ENCODE peak calls at places on chromosomes 4 and X, in four cellular contexts. One of them, this sample, is unnamed.

GRCh38 chr4:147110968-147111367 is 165.3 kb upstream of the TTC29 start:
- DNase-seq in lower leg skin: no peak
- DNase-seq in H9: no peak
- DNase-seq in neural crest cell: no peak
- DNase-seq in this sample: no peak

GRCh38 chr4:76091052-76091451 is 16.5 kb downstream of the ART3 start:
- DNase-seq in lower leg skin: no peak
- DNase-seq in H9: no peak
- DNase-seq in neural crest cell: no peak
- DNase-seq in this sample: no peak

GRCh38 chrX:44975666-44976263 is 102.8 kb downstream of the KDM6A start:
- DNase-seq in lower leg skin: no peak
- DNase-seq in H9: no peak
- DNase-seq in neural crest cell: no peak
- DNase-seq in this sample: no peak

GRCh38 chrX:85004255-85004654 is 578 bp downstream of the APOOL start:
- DNase-seq in lower leg skin: no peak
- DNase-seq in H9: no peak
- DNase-seq in neural crest cell: no peak
- DNase-seq in this sample: no peak

GRCh38 chr4:120071192-120071795 is 4.6 kb upstream of the MAD2L1 start:
- DNase-seq in lower leg skin: no peak
- DNase-seq in H9: no peak
- DNase-seq in neural crest cell: peak; percentile 32
- DNase-seq in this sample: peak; percentile 32

GRCh38 chr4:106763044-106763443 is 273.1 kb downstream of the DKK2 start:
- DNase-seq in lower leg skin: no peak
- DNase-seq in H9: peak; percentile 22
- DNase-seq in neural crest cell: no peak
- DNase-seq in this sample: no peak

GRCh38 chrX:57156397-57157049 is 19.3 kb upstream of the SPIN2A start:
- DNase-seq in lower leg skin: no peak
- DNase-seq in H9: peak; percentile 42
- DNase-seq in neural crest cell: no peak
- DNase-seq in this sample: no peak

GRCh38 chr4:31052519-31052918 is 332.4 kb downstream of the PCDH7 start:
- DNase-seq in lower leg skin: no peak
- DNase-seq in H9: no peak
- DNase-seq in neural crest cell: no peak
- DNase-seq in this sample: no peak

GRCh38 chrX:150406559-150406958 is 43.4 kb downstream of the MAMLD1 start:
- DNase-seq in lower leg skin: no peak
- DNase-seq in H9: no peak
- DNase-seq in neural crest cell: no peak
- DNase-seq in this sample: no peak

GRCh38 chr4:2261110-2261852 is 628 bp downstream of the MXD4 start:
- DNase-seq in lower leg skin: no peak
- DNase-seq in H9: no peak
- DNase-seq in neural crest cell: peak; percentile 40
- DNase-seq in this sample: peak; percentile 86

GRCh38 chr4:3860913-3861636 is 94.9 kb downstream of the ADRA2C start:
- DNase-seq in lower leg skin: no peak
- DNase-seq in H9: no peak
- DNase-seq in neural crest cell: no peak
- DNase-seq in this sample: no peak

GRCh38 chr4:3858046-3858730 is 92.0 kb downstream of the ADRA2C start:
- DNase-seq in lower leg skin: no peak
- DNase-seq in H9: peak; percentile 71
- DNase-seq in neural crest cell: no peak
- DNase-seq in this sample: no peak

GRCh38 chr4:3858765-3859388 is 92.7 kb downstream of the ADRA2C start:
- DNase-seq in lower leg skin: no peak
- DNase-seq in H9: no peak
- DNase-seq in neural crest cell: no peak
- DNase-seq in this sample: no peak

GRCh38 chr4:3860061-3860912 is 94.1 kb downstream of the ADRA2C start:
- DNase-seq in lower leg skin: no peak
- DNase-seq in H9: no peak
- DNase-seq in neural crest cell: no peak
- DNase-seq in this sample: no peak

GRCh38 chr4:3859571-3859970 is 93.4 kb downstream of the ADRA2C start:
- DNase-seq in lower leg skin: no peak
- DNase-seq in H9: no peak
- DNase-seq in neural crest cell: no peak
- DNase-seq in this sample: no peak
- TF ChIP-seq CTCF in lower leg skin: no peak
- TF ChIP-seq CTCF in H9: no peak
- TF ChIP-seq CTCF in neural crest cell: no peak
- TF ChIP-seq CTCF in this sample: no peak

DNA sequence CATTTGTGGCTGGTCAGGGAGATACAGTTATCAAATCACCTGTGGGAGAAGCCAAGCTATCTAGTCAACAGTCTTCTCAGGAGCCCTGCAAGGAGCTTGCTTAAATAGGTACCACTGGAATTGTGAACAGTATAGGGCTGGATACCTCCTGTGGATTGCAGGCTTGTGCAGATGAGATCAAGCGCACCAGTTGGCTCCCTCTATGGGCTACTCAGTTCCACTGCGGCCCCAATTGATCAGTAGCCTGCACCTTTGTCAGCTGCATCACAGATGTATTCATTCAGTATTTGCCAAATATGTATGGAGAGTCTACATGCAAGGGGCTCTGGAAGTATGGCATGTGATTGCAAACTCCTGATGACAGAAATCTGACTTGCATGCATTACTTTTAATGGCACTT is 28.6 kb downstream of the TEX13A start:
- DNase-seq in lower leg skin: no peak
- DNase-seq in H9: peak; percentile 55
- DNase-seq in neural crest cell: no peak
- DNase-seq in this sample: no peak
- TF ChIP-seq CTCF in lower leg skin: no peak
- TF ChIP-seq CTCF in H9: peak; percentile 64
- TF ChIP-seq CTCF in neural crest cell: peak; percentile 61
- TF ChIP-seq CTCF in this sample: no peak

GRCh38 chr4:137955615-137956014 is 286.5 kb downstream of the SLC7A11 start:
- DNase-seq in lower leg skin: no peak
- DNase-seq in H9: no peak
- DNase-seq in neural crest cell: no peak
- DNase-seq in this sample: no peak
- TF ChIP-seq CTCF in lower leg skin: no peak
- TF ChIP-seq CTCF in H9: no peak
- TF ChIP-seq CTCF in neural crest cell: no peak
- TF ChIP-seq CTCF in this sample: no peak

GRCh38 chrX:112043997-112044396 is 38.6 kb downstream of the TRPC5 start:
- DNase-seq in lower leg skin: no peak
- DNase-seq in H9: no peak
- DNase-seq in neural crest cell: no peak
- DNase-seq in this sample: no peak
- TF ChIP-seq CTCF in lower leg skin: no peak
- TF ChIP-seq CTCF in H9: peak; percentile 87
- TF ChIP-seq CTCF in neural crest cell: peak; percentile 74
- TF ChIP-seq CTCF in this sample: no peak

GRCh38 chrX:102659790-102660757 is 8.8 kb downstream of the GPRASP1 start:
- DNase-seq in lower leg skin: peak; percentile 84
- DNase-seq in H9: peak; percentile 81
- DNase-seq in neural crest cell: peak; percentile 60
- DNase-seq in this sample: peak; percentile 69
- TF ChIP-seq CTCF in lower leg skin: no peak
- TF ChIP-seq CTCF in H9: peak; percentile 32
- TF ChIP-seq CTCF in neural crest cell: peak; percentile 41
- TF ChIP-seq CTCF in this sample: no peak

GRCh38 chr4:53620956-53621355 is 29.7 kb upstream of the LNX1 start:
- DNase-seq in lower leg skin: no peak
- DNase-seq in H9: no peak
- DNase-seq in neural crest cell: no peak
- DNase-seq in this sample: no peak
- TF ChIP-seq CTCF in lower leg skin: no peak
- TF ChIP-seq CTCF in H9: peak; percentile 42
- TF ChIP-seq CTCF in neural crest cell: no peak
- TF ChIP-seq CTCF in this sample: no peak

DNA sequence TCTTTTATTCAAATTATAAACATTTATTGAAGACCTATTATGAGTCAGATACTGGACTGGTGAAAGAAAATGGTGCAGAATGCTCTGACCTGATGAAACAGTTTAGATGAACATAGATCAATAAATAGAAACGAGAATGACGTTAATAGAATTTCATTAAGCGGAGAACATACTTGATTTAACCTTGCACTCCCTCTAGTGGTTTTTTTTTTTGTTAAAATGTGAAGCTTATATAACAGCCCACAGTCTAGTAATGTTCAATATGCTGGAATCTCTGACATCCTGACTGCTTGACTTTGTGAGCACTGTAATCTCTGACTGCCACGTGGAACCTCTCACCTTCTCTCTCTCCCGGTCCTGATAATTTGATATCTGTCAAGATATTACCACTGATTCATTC is 32.3 kb downstream of the HDAC8 start:
- DNase-seq in lower leg skin: no peak
- DNase-seq in H9: no peak
- DNase-seq in neural crest cell: no peak
- DNase-seq in this sample: no peak
- TF ChIP-seq CTCF in lower leg skin: no peak
- TF ChIP-seq CTCF in H9: peak; percentile 50
- TF ChIP-seq CTCF in neural crest cell: peak; percentile 57
- TF ChIP-seq CTCF in this sample: no peak

GRCh38 chr4:101948951-101949350 is 158.4 kb downstream of the BANK1 start:
- DNase-seq in lower leg skin: no peak
- DNase-seq in H9: no peak
- DNase-seq in neural crest cell: no peak
- DNase-seq in this sample: no peak
- TF ChIP-seq CTCF in lower leg skin: no peak
- TF ChIP-seq CTCF in H9: no peak
- TF ChIP-seq CTCF in neural crest cell: no peak
- TF ChIP-seq CTCF in this sample: no peak